ENCODE peak calls at places on chromosomes 3 and 15, in eight cellular contexts. P is iris pigment epithelial cell, M is activated T-helper 1 cell treated with Interleukin-2 at 50 U/mL for 16 hours, T is suprapubic skin, D is neural progenitor cell, B is HFF-Myc, H is NCI-H2029 treated with DMSO at 0.1 percent for 48 hours, V is head of caudate nucleus. O is an unnamed sample.

GRCh38 chr3:56547486-56547885 is 9.5 kb upstream of the CCDC66 start:
- DNase-seq in P (peak; percentile 12), M (no peak), T (no peak), D (no peak), B (no peak), H (no peak), V (no peak), O (no peak)

GRCh38 chr3:15269091-15269989 is 63.0 kb downstream of the SH3BP5 start:
- DNase-seq in P (peak; percentile 98), M (peak; percentile 84), T (peak; percentile 95), D (no peak), B (peak; percentile 87), H (no peak), V (peak; percentile 96), O (no peak)

GRCh38 chr3:181253796-181254195 is 264.3 kb upstream of the DNAJC19 start:
- DNase-seq in P (no peak), M (no peak), T (no peak), D (no peak), B (no peak), H (no peak), V (no peak), O (no peak)

GRCh38 chr15:52558196-52558595 is 10.6 kb downstream of the ARPP19 start:
- DNase-seq in P (peak; percentile 91), M (no peak), T (no peak), D (no peak), B (peak; percentile 36), H (no peak), V (no peak), O (no peak)

GRCh38 chr15:100733786-100734185 is 131.4 kb downstream of the ASB7 start:
- DNase-seq in P (peak; percentile 74), M (no peak), T (no peak), D (no peak), B (no peak), H (no peak), V (no peak), O (no peak)

GRCh38 chr15:47506543-47507090 is 210.7 kb upstream of the SEMA6D start:
- DNase-seq in P (no peak), M (no peak), T (no peak), D (no peak), B (no peak), H (no peak), V (no peak), O (no peak)

GRCh38 chr3:134846084-134846483 is 51.0 kb downstream of the EPHB1 start:
- DNase-seq in P (no peak), M (no peak), T (peak; percentile 32), D (no peak), B (no peak), H (no peak), V (no peak), O (no peak)

GRCh38 chr3:9205345-9206143 is 43.9 kb downstream of the SRGAP3 start:
- DNase-seq in P (no peak), M (no peak), T (no peak), D (no peak), B (no peak), H (no peak), V (no peak), O (no peak)

GRCh38 chr15:43150171-43150929 is 17.0 kb downstream of the TMEM62 start:
- DNase-seq in P (peak; percentile 100), M (no peak), T (no peak), D (no peak), B (peak; percentile 97), H (no peak), V (no peak), O (no peak)

GRCh38 chr15:26804063-26804804 is 31.4 kb upstream of the GABRB3 start:
- DNase-seq in P (no peak), M (no peak), T (no peak), D (peak; percentile 7), B (no peak), H (no peak), V (no peak), O (no peak)

GRCh38 chr15:95884276-95884675 is 446.2 kb upstream of the NR2F2 start:
- DNase-seq in P (no peak), M (no peak), T (no peak), D (peak; percentile 60), B (peak; percentile 90), H (no peak), V (no peak), O (no peak)

GRCh38 chr3:69675773-69676660 is 63.2 kb upstream of the MITF start:
- DNase-seq in P (no peak), M (no peak), T (no peak), D (no peak), B (no peak), H (no peak), V (no peak), O (no peak)

GRCh38 chr15:64522226-64522823 is 61.9 kb downstream of the ZNF609 start:
- DNase-seq in P (peak; percentile 42), M (no peak), T (no peak), D (no peak), B (no peak), H (no peak), V (no peak), O (no peak)

GRCh38 chr3:9396301-9396631 is 1.1 kb upstream of the SETD5 start:
- DNase-seq in P (peak; percentile 99), M (no peak), T (peak; percentile 94), D (peak; percentile 93), B (peak; percentile 84), H (peak; percentile 89), V (peak; percentile 84), O (no peak)

O was measured in endothelial cell.